ENCODE peak calls at places on chromosomes 12 and 14, in four cellular contexts. T is AG09309, D is gastrocnemius medialis, W is tibial nerve. B is an unnamed sample.

GRCh38 chr12:95774311-95775045 is 16.1 kb downstream of the NTN4 start:
- DNase-seq in T (peak; percentile 59), W (no peak), D (no peak), B (no peak)

GRCh38 chr12:39685854-39686608 is 66.4 kb upstream of the ABCD2 start:
- DNase-seq in T (no peak), W (no peak), D (no peak), B (no peak)

GRCh38 chr12:39490500-39491276 is 47.8 kb upstream of the KIF21A start:
- DNase-seq in T (no peak), D (no peak), W (no peak), B (no peak)

GRCh38 chr14:81765654-81766275 is 232.1 kb upstream of the SEL1L start:
- DNase-seq in D (no peak), T (no peak), W (no peak), B (no peak)

GRCh38 chr14:35326364-35326763 is 34.2 kb downstream of the PSMA6 start:
- DNase-seq in D (no peak), W (no peak), T (no peak), B (no peak)

GRCh38 chr12:13033266-13033875 is 10.8 kb upstream of the FAM234B start:
- DNase-seq in T (no peak), W (no peak), D (no peak), B (no peak)

GRCh38 chr12:96218989-96219678 is 25.0 kb downstream of the ELK3 start:
- DNase-seq in W (no peak), T (no peak), D (no peak), B (no peak)

GRCh38 chr14:99676657-99677056 is 7.4 kb upstream of the CYP46A1 start:
- DNase-seq in D (no peak), W (no peak), T (no peak), B (no peak)

GRCh38 chr12:34399631-34400422 is 377.5 kb downstream of the ALG10 start:
- DNase-seq in D (peak; percentile 2), T (no peak), W (peak; percentile 1), B (peak; percentile 24)

DNA sequence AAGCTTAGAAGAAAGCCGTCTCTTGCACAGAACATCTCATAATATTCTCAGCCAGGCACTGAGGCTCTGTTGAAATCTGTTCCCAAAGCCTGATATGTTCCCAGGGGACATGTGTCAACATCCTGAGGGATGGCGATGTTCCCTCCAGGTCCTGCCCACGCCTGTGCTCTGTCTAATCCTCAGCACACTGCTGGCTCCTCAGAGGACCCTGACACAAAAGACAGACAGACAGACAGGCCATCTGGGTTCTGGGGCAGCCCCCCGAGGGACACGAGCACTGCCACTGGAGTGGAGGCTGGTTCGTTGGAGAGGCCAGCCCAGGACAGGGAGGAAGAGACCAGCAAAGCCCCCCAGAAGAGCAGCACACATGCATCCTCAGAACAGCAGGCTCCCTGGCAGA is 27.8 kb downstream of the CHGA start:
- DNase-seq in D (peak; percentile 36), T (no peak), W (no peak), B (no peak)
- H3K4me3 ChIP-seq in D (no peak overlapping the region), T (no peak overlapping the region), W (no peak overlapping the region), B (no peak overlapping the region)

GRCh38 chr12:5003025-5003666 is 40.5 kb upstream of the KCNA5 start:
- DNase-seq in D (peak; percentile 62), T (no peak), W (peak; percentile 27), B (peak; percentile 73)

GRCh38 chr12:4997939-4998338 is 45.7 kb upstream of the KCNA5 start:
- DNase-seq in W (no peak), D (peak; percentile 79), T (peak; percentile 86), B (peak; percentile 57)

GRCh38 chr12:5000658-5001390 is 42.9 kb upstream of the KCNA5 start:
- DNase-seq in T (no peak), W (no peak), D (no peak), B (no peak)

GRCh38 chr12:4996714-4997113 is 47.0 kb upstream of the KCNA5 start:
- DNase-seq in D (no peak), W (no peak), T (no peak), B (no peak)

DNA sequence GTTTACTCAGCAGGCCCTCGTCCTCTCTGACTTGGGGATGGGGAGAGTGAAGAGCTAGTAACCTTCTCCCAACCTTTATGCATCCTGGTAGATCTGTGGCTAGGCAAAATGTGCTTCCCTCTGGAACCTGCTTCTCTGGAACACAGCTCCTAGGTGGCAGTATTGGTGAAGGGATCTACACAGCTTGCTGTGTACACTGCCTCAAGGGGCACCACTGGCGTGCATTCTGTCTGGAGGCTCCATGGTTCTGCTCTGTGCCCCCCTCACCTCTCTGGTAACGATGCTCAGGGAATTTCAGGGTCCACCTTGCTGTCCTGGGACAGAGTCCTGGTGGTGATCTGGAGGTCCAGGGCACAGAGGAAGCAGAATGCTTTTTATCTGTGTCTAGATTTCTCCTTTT is 43.5 kb upstream of the KCNA5 start:
- DNase-seq in D (no peak), T (no peak), W (no peak), B (no peak)
- TF ChIP-seq CTCF in D (no peak), T (no peak), W (no peak), B (no peak)

GRCh38 chr14:55577229-55577628 is 2.8 kb upstream of the KTN1 start:
- DNase-seq in W (no peak), T (no peak), D (no peak), B (no peak)

GRCh38 chr14:55580401-55581010 is 499 bp downstream of the KTN1 start:
- DNase-seq in W (no peak), D (peak; percentile 70), T (no peak), B (no peak)

GRCh38 chr14:55581011-55581806 is 1.2 kb downstream of the KTN1 start:
- DNase-seq in D (peak; percentile 57), T (no peak), W (no peak), B (no peak)

GRCh38 chr14:55579724-55580400 is at the start of gene KTN1:
- DNase-seq in D (peak; percentile 84), T (no peak), W (peak; percentile 63), B (peak; percentile 81)

DNA sequence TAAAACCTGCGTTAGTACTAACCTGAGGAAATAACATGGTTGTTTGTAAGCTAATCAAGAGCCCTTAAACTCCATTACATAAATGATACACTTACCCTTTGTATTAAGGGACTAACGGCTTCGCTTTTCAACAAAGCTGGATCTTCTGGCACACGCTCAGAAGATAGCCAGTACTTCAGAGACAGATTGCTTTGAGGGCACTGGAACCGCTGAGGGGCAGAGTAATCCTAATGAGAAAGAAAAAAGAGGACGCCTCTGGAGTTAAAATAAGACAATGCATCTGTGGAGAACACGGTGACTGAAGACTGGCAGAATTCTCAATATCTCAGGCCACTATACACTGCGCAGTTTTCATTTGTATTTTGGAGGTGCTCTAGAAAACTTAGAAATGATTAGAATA is 1.5 kb upstream of the KTN1 start:
- DNase-seq in W (no peak), T (no peak), D (no peak), B (no peak)
- H3K4me3 ChIP-seq in W (peak overlapping the region; percentile 94), T (no peak overlapping the region), D (no peak overlapping the region), B (peak overlapping the region; percentile 80)

GRCh38 chr12:41905703-41906297 is 238.9 kb downstream of the GXYLT1 start:
- DNase-seq in D (no peak), T (no peak), W (no peak), B (no peak)

GRCh38 chr12:41907036-41907435 is 237.6 kb downstream of the GXYLT1 start:
- DNase-seq in W (no peak), D (no peak), T (no peak), B (peak; percentile 62)

GRCh38 chr12:41903014-41903702 is 241.5 kb downstream of the GXYLT1 start:
- DNase-seq in T (no peak), W (no peak), D (no peak), B (no peak)

GRCh38 chr12:41907550-41907949 is 237.1 kb downstream of the GXYLT1 start:
- DNase-seq in D (no peak), W (no peak), T (no peak), B (no peak)

GRCh38 chr12:41904041-41904440 is 240.6 kb downstream of the GXYLT1 start:
- DNase-seq in W (no peak), T (no peak), D (no peak), B (no peak)
- TF ChIP-seq CTCF in W (no peak), T (no peak), D (no peak), B (no peak)

DNA sequence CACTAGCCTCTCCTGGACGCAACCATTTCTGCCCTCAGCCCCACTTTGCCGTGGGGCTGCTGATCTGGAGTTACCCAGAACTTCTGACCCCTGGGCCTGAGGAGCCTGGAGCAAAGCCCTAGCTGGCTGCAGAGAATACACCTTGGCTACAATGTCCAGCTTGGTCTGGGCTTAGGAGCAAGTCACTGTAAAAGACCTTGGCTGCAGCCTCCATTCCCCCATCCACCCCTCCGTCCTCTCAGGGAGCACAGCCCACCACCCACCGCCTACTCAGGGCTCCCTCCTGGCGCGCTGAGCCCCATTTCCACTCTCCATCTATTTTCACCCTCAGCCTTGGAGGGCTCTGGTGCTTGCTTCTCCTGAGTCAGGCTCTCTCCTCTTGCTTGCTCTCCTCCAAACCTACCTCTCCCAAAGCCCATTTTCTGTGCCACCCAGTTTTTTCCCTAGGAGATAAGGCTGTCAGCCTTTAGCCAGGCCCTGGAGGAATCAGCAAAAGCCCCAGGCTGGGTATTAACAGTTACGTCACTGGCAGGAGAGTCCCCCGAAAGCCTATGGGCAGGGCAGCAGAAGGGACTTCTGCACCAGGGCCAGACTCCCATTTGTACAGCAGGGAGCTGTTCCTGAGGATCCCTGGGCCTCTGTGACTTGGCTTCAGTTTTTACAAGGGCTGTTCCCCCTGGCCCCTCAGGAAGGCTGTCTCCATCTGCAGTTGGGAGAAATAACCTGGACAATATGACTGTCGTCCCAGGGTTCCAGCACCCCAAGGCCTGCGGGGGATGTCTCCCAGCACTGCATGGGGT is 42.7 kb downstream of the ERH start:
- DNase-seq in D (no peak), T (no peak), W (no peak), B (no peak)
- H3K4me3 ChIP-seq in D (no peak overlapping the region), T (no peak overlapping the region), W (no peak overlapping the region), B (no peak overlapping the region)

GRCh38 chr12:98644433-98644711 is 216 bp downstream of the IKBIP start:
- DNase-seq in D (no peak), W (no peak), T (peak; percentile 7), B (no peak)

GRCh38 chr12:98646165-98646764 is 1.2 kb downstream of the APAF1 start:
- DNase-seq in T (no peak), W (no peak), D (no peak), B (no peak)

GRCh38 chr12:98644712-98645571 is at the start of the genes APAF1 and IKBIP:
- DNase-seq in T (peak; percentile 77), D (peak; percentile 95), W (peak; percentile 97), B (peak; percentile 93)

GRCh38 chr12:98645572-98646067 is 530 bp downstream of the APAF1 start:
- DNase-seq in T (no peak), D (peak; percentile 26), W (no peak), B (no peak)
- TF ChIP-seq CTCF in T (no peak), D (no peak), W (no peak), B (no peak)

GRCh38 chr12:81520064-81520945 is 238.8 kb downstream of the PPFIA2 start:
- DNase-seq in W (no peak), T (no peak), D (no peak), B (no peak)
- H3K4me3 ChIP-seq in W (no peak overlapping the region), T (no peak overlapping the region), D (no peak overlapping the region), B (no peak overlapping the region)

DNA sequence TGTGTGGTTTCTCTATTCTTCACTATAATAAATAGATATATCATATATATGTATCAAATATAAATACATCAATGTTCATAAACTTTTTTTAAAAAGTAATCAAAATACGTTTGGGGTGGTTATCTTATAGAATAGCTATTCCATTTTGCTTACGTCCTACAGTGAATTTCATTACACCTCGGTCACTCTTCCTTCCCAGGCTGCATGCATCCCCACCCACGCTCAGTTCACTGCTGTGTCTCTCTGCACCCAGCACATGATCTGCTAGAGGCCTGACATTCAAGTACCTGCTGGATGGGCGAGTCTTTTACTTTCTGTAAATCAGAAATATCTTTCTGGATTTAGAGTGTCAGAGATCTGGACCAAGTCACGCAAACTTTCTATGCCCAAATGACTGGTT is 3.6 kb downstream of the STX2 start:
- DNase-seq in T (no peak), D (no peak), W (no peak), B (no peak)
- TF ChIP-seq CTCF in T (no peak), D (no peak), W (no peak), B (no peak)